ENCODE peak calls at places on chromosomes 2 and 18, in eight cellular contexts. T is cardiac fibroblast; J is GM12892; Q is stimulated activated naive B cell treated with anti-CD40 and anti-IgM and Interleukin-4, amounts not matched to agents 10 μg/mL and 1 μg/mL and 100 μg/mL, for 72 hours; A is CD4-positive, CD25-positive, alpha-beta regulatory T cell; G is MM.1S; S is HuH-7.5; N is NCI-H1092 treated with DMSO at 0.1 percent for 48 hours. Y is an unnamed sample.

GRCh38 chr2:10444463-10444862 is 3.7 kb downstream of the ODC1 start:
- DNase-seq in N (no peak), S (no peak), G (no peak), T (no peak), A (no peak), Q (peak; percentile 41), J (no peak), Y (no peak)

GRCh38 chr18:70194227-70194890 is 11.1 kb downstream of the RTTN start:
- DNase-seq in G (peak; percentile 84), A (peak; percentile 44), N (no peak), Q (peak; percentile 8), J (no peak), T (no peak), S (no peak), Y (no peak)

GRCh38 chr18:7021994-7022840 is 95.4 kb downstream of the LAMA1 start:
- DNase-seq in A (peak; percentile 5), Q (no peak), T (peak; percentile 52), G (peak; percentile 68), S (peak; percentile 43), J (no peak), N (peak; percentile 83), Y (no peak)

GRCh38 chr2:216004408-216005283 is 8.7 kb downstream of the MREG start:
- DNase-seq in G (no peak), S (no peak), T (no peak), Q (peak; percentile 69), A (no peak), N (no peak), J (no peak), Y (no peak)

GRCh38 chr18:32618501-32618985 is 147.9 kb upstream of the GAREM1 start:
- DNase-seq in S (no peak), T (no peak), Q (no peak), A (no peak), N (no peak), G (no peak), J (no peak), Y (no peak)

GRCh38 chr2:170235860-170236638 is 58.1 kb downstream of the MYO3B start:
- DNase-seq in Q (peak; percentile 18), G (peak; percentile 61), J (peak; percentile 9), N (peak; percentile 76), T (peak; percentile 78), S (peak; percentile 29), A (peak; percentile 21), Y (no peak)

GRCh38 chr2:69509011-69509749 is 71.9 kb upstream of the NFU1 start:
- DNase-seq in Q (no peak), G (no peak), N (no peak), A (no peak), T (no peak), S (no peak), J (no peak), Y (no peak)

GRCh38 chr2:40451926-40452605 is at the start of gene SLC8A1:
- DNase-seq in J (peak; percentile 22), T (peak; percentile 58), S (no peak), A (peak; percentile 28), Q (peak; percentile 8), N (peak; percentile 49), G (peak; percentile 38), Y (no peak)

GRCh38 chr2:41791523-41791922 is 256.3 kb upstream of the PKDCC start:
- DNase-seq in Q (no peak), J (no peak), A (peak; percentile 11), G (peak; percentile 72), T (peak; percentile 58), N (no peak), S (no peak), Y (no peak)

GRCh38 chr18:76979111-76979751 is 153.4 kb downstream of the MBP start:
- DNase-seq in A (no peak), Q (no peak), N (no peak), S (no peak), J (no peak), T (no peak), G (no peak), Y (no peak)

GRCh38 chr18:2827076-2827475 is 19.7 kb upstream of the EMILIN2 start:
- DNase-seq in N (no peak), A (no peak), S (no peak), J (no peak), Q (no peak), T (peak; percentile 40), G (no peak), Y (no peak)

GRCh38 chr2:46601328-46601963 is 122.1 kb downstream of the TMEM247 start:
- DNase-seq in N (no peak), J (no peak), Q (no peak), G (peak; percentile 31), T (peak; percentile 28), A (peak; percentile 10), S (no peak), Y (no peak)

GRCh38 chr18:50879302-50880107 is 587 bp downstream of the ME2 start:
- DNase-seq in Q (no peak), G (peak; percentile 61), J (peak; percentile 23), N (peak; percentile 75), T (peak; percentile 55), S (no peak), A (peak; percentile 60), Y (peak; percentile 7)

GRCh38 chr2:133680399-133681044 is 112.3 kb upstream of the NCKAP5 start:
- DNase-seq in G (no peak), Q (no peak), A (no peak), S (no peak), T (peak; percentile 15), J (no peak), N (no peak), Y (no peak)

GRCh38 chr2:197786010-197786877 is 1.1 kb upstream of the BOLL start:
- DNase-seq in S (no peak), G (peak; percentile 54), Q (peak; percentile 42), T (no peak), N (peak; percentile 18), J (peak; percentile 32), A (peak; percentile 72), Y (peak; percentile 38)

GRCh38 chr2:148742373-148742772 is 97.8 kb downstream of the EPC2 start:
- DNase-seq in S (no peak), Q (no peak), N (no peak), T (no peak), G (no peak), J (no peak), A (no peak), Y (no peak)

GRCh38 chr18:36352384-36352783 is 54.9 kb downstream of the FHOD3 start:
- DNase-seq in A (no peak), J (no peak), S (no peak), T (peak; percentile 94), Q (no peak), N (no peak), G (no peak), Y (no peak)

GRCh38 chr2:60094450-60094929 is 459.0 kb downstream of the BCL11A start:
- DNase-seq in S (no peak), N (peak; percentile 0), Q (no peak), J (no peak), G (peak; percentile 66), A (no peak), T (no peak), Y (no peak)

GRCh38 chr2:129847043-129847442 is 132.4 kb upstream of the RAB6C start:
- DNase-seq in Q (no peak), T (peak; percentile 5), S (no peak), J (no peak), N (no peak), G (no peak), A (no peak), Y (no peak)

GRCh38 chr2:119252186-119253113 is 28.8 kb downstream of the STEAP3 start:
- DNase-seq in T (peak; percentile 98), Q (no peak), A (no peak), G (no peak), J (no peak), N (no peak), S (no peak), Y (no peak)

GRCh38 chr2:206968139-206969086 is 29.1 kb downstream of the CPO start:
- DNase-seq in T (peak; percentile 67), S (no peak), A (no peak), J (no peak), N (no peak), G (no peak), Q (no peak), Y (no peak)

GRCh38 chr2:180705122-180705521 is 275.3 kb upstream of the UBE2E3 start:
- DNase-seq in G (no peak), J (no peak), A (no peak), T (peak; percentile 68), N (no peak), Q (no peak), S (no peak), Y (no peak)

GRCh38 chr2:201254331-201254730 is 6.0 kb upstream of the CASP8 start:
- DNase-seq in T (peak; percentile 45), A (no peak), S (no peak), Q (no peak), J (no peak), G (no peak), N (no peak), Y (no peak)

Y was measured in effector memory CD4-positive, alpha-beta T cell.